ENCODE peak calls at places on chromosomes 13 and 19, in ten cellular contexts. R, I, L, X, M, G, J, U, D and S are unnamed samples.

GRCh38 chr19:55809381-55810058 is 22.3 kb downstream of the NLRP11 start:
- DNase-seq in R (peak; percentile 41), I (peak; percentile 49), L (peak; percentile 10), X (peak; percentile 63), M (peak; percentile 87), G (no peak), J (no peak), U (peak; percentile 30), D (no peak), S (peak; percentile 46)

GRCh38 chr19:4446801-4447200 is 10.8 kb downstream of the UBXN6 start:
- DNase-seq in R (no peak), I (no peak), L (no peak), X (no peak), M (no peak), G (no peak), J (no peak), U (no peak), D (no peak), S (no peak)

GRCh38 chr13:35356572-35356971 is 119.9 kb downstream of the MAB21L1 start:
- DNase-seq in R (no peak), I (no peak), L (no peak), X (no peak), M (no peak), G (no peak), J (no peak), U (no peak), D (no peak), S (no peak)

GRCh38 chr19:3801412-3802096 is 15.4 kb upstream of the MATK start:
- DNase-seq in R (no peak), I (no peak), L (peak; percentile 43), X (peak; percentile 26), M (peak; percentile 69), G (no peak), J (no peak), U (peak; percentile 74), D (no peak), S (no peak)

GRCh38 chr19:1445932-1446712 is 3.8 kb upstream of the APC2 start:
- DNase-seq in R (no peak), I (no peak), L (no peak), X (no peak), M (peak; percentile 70), G (no peak), J (peak; percentile 44), U (peak; percentile 70), D (no peak), S (peak; percentile 86)

GRCh38 chr13:95474992-95475391 is 77.5 kb upstream of the CLDN10 start:
- DNase-seq in R (no peak), I (no peak), L (no peak), X (no peak), M (no peak), G (no peak), J (no peak), U (no peak), D (no peak), S (no peak)

GRCh38 chr13:99501952-99502310 is 659 bp downstream of the TM9SF2 start:
- DNase-seq in R (peak; percentile 21), I (peak; percentile 14), L (no peak), X (peak; percentile 55), M (no peak), G (no peak), J (no peak), U (no peak), D (no peak), S (no peak)

GRCh38 chr19:9801976-9802375 is 16.9 kb downstream of the FBXL12 start:
- DNase-seq in R (no peak), I (no peak), L (no peak), X (no peak), M (no peak), G (no peak), J (no peak), U (peak; percentile 61), D (no peak), S (no peak)

GRCh38 chr13:111114362-111115050 is 604 bp upstream of the ARHGEF7 start:
- DNase-seq in R (peak; percentile 26), I (no peak), L (peak; percentile 60), X (no peak), M (peak; percentile 35), G (no peak), J (no peak), U (peak; percentile 44), D (no peak), S (no peak)

GRCh38 chr19:11256189-11256588 is 6.1 kb downstream of the DOCK6 start:
- DNase-seq in R (peak; percentile 48), I (no peak), L (peak; percentile 68), X (no peak), M (no peak), G (no peak), J (no peak), U (no peak), D (no peak), S (no peak)

GRCh38 chr13:28299941-28300340 is 161.6 kb downstream of the PAN3 start:
- DNase-seq in R (no peak), I (no peak), L (no peak), X (no peak), M (peak; percentile 39), G (no peak), J (no peak), U (no peak), D (no peak), S (no peak)

GRCh38 chr19:11347546-11347945 is 1.2 kb downstream of the CCDC159 start:
- DNase-seq in R (no peak), I (no peak), L (no peak), X (no peak), M (no peak), G (no peak), J (no peak), U (no peak), D (no peak), S (no peak)

GRCh38 chr13:62453761-62454160 is 1038.1 kb upstream of the PCDH20 start:
- DNase-seq in R (no peak), I (no peak), L (no peak), X (no peak), M (no peak), G (no peak), J (no peak), U (no peak), D (no peak), S (no peak)

GRCh38 chr13:108534728-108535127 is 94.7 kb upstream of the MYO16 start:
- DNase-seq in R (no peak), I (no peak), L (no peak), X (no peak), M (no peak), G (no peak), J (no peak), U (no peak), D (no peak), S (no peak)